ENCODE peak calls at places on chromosomes 16 and 17, in four cellular contexts. R is suprapubic skin, J is tibial artery, T is heart left ventricle. M is an unnamed sample.

GRCh38 chr17:80145076-80146075 is 1.6 kb downstream of the EIF4A3 start:
- DNase-seq in R (no peak), T (no peak), J (no peak), M (no peak)

GRCh38 chr17:72162569-72162968 is 41.7 kb downstream of the SOX9 start:
- DNase-seq in R (no peak), J (no peak), T (no peak), M (no peak)

GRCh38 chr17:50177983-50178834 is 12.4 kb downstream of the SGCA start:
- DNase-seq in J (peak; percentile 84), R (no peak), T (peak; percentile 92), M (no peak)

GRCh38 chr17:62626719-62627218 is 701 bp upstream of the MRC2 start:
- DNase-seq in R (no peak), J (peak; percentile 70), T (peak; percentile 77), M (no peak)

GRCh38 chr17:41417576-41418015 is 6.8 kb downstream of the KRT37 start:
- DNase-seq in R (no peak), T (no peak), J (no peak), M (no peak)

GRCh38 chr17:41748275-41748674 is 13.8 kb upstream of the HAP1 start:
- DNase-seq in T (no peak), R (no peak), J (no peak), M (no peak)

GRCh38 chr16:30473231-30474061 is 904 bp downstream of the ITGAL start:
- DNase-seq in J (no peak), R (no peak), T (no peak), M (no peak)

GRCh38 chr16:48479955-48480354 is 94.7 kb upstream of the SIAH1 start:
- DNase-seq in R (no peak), T (no peak), J (no peak), M (no peak)

GRCh38 chr16:240559-240958 is 5.9 kb downstream of the FAM234A start:
- DNase-seq in T (peak; percentile 1), R (no peak), J (no peak), M (no peak)

GRCh38 chr16:74844041-74844826 is 69.6 kb upstream of the FA2H start:
- DNase-seq in R (peak; percentile 8), T (no peak), J (no peak), M (no peak)

GRCh38 chr17:17313350-17313991 is 10.3 kb downstream of the NT5M start:
- DNase-seq in T (no peak), R (no peak), J (no peak), M (no peak)

GRCh38 chr17:74987909-74988711 is 678 bp downstream of the CDR2L start:
- DNase-seq in T (peak; percentile 92), R (peak; percentile 93), J (peak; percentile 88), M (no peak)

GRCh38 chr16:85946680-85947510 is 47.9 kb downstream of the IRF8 start:
- DNase-seq in R (no peak), T (no peak), J (no peak), M (no peak)

GRCh38 chr17:42760652-42761581 is at the start of gene RAMP2:
- DNase-seq in R (no peak), T (peak; percentile 60), J (no peak), M (no peak)

GRCh38 chr16:58608601-58609136 is 21.0 kb downstream of the CNOT1 start:
- DNase-seq in J (no peak), R (no peak), T (no peak), M (no peak)
- H3K4me3 ChIP-seq in J (no peak overlapping the region), R (no peak overlapping the region), T (no peak overlapping the region), M (no peak overlapping the region)

DNA sequence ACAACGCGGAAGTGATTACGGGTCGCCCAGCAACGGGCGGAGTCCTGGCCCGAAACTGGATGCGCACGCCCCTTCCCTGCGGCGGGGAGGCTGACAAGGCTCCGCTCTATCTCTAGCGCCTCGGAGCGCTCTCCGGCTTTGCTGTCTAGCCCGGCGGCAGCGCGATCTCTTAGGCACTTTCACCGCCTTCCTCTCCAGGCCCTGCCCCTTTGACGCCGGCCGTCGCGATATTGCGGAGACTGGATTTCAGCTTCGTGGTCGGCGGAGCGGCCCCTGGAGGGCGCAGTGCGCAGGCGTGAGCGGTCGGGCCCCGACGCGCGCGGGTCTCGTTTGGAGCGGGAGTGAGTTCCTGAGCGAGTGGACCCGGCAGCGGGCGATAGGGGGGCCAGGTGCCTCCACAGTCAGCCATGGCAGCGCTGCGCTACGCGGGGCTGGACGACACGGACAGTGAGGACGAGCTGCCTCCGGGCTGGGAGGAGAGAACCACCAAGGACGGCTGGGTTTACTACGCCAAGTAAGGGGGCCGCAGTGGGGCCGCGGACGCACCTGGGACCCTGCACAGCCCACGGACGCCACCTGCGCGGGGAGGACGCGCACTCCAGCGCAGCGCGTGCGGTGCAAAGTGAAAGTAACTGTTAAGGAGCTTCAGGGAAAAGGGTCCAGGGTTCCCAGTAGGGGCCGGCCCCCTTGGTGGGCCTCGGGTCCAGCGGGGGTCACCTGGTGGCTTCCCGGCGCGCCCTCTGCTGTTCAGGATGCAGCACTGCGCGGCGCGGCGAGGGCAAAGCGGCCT is at the start of gene WWOX:
- DNase-seq in R (peak; percentile 97), J (peak; percentile 97), T (peak; percentile 97), M (no peak)
- H3K27ac ChIP-seq in R (peak within 1 kb of the TSS; percentile 94), J (peak within 1 kb of the TSS; percentile 85), T (peak within 1 kb of the TSS; percentile 88), M (peak within 1 kb of the TSS; percentile 93)

DNA sequence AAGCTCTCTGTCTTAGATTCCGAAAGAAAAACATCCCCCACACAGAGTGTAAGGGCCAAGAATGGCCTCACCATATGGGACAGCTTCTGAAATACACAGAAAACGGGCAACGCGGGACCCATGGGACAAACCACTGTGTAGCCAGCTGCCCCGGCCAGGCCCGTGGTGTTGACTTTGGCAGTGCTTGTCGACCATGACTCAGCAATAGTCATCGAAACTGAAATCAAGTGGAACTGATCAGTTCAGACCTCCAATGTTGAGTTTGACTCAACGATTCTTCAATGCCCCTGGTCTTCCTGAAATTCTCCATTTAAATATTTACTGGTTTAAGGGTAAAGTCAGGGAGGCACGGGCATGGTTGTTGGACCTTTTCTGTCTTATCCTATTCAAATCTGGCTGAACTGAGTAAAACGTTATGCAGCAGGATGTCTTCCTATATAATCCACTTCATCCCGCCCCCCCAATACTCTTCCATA is 27.5 kb downstream of the ZFHX3 start:
- DNase-seq in R (no peak), T (peak; percentile 90), J (peak; percentile 85), M (no peak)
- H3K4me1 ChIP-seq in R (peaks cover 41% of the 10 kb centered on the region), T (peaks cover 29% of the 10 kb centered on the region), J (peaks cover 100% of the 10 kb centered on the region), M (peaks cover 47% of the 10 kb centered on the region)

GRCh38 chr17:81481011-81481799 is 31.4 kb downstream of the ACTG1 start:
- DNase-seq in T (peak; percentile 88), J (peak; percentile 66), R (no peak), M (no peak)
- H3K4me3 ChIP-seq in T (peak overlapping the region; percentile 47), J (peak overlapping the region; percentile 58), R (peak overlapping the region; percentile 49), M (peak overlapping the region; percentile 35)

GRCh38 chr16:71576971-71577370 is at the start of gene TAT:
- DNase-seq in J (no peak), T (no peak), R (no peak), M (no peak)
- H3K27ac ChIP-seq in J (no peak within 1 kb of the TSS), T (no peak within 1 kb of the TSS), R (no peak within 1 kb of the TSS), M (no peak within 1 kb of the TSS)

GRCh38 chr17:67194134-67194533 is 50.9 kb downstream of the HELZ start:
- DNase-seq in T (no peak), R (no peak), J (no peak), M (no peak)
- H3K4me1 ChIP-seq in T (no peaks in the 10 kb centered on the region), R (no peaks in the 10 kb centered on the region), J (no peaks in the 10 kb centered on the region), M (no peaks in the 10 kb centered on the region)

GRCh38 chr17:64384253-64385186 is 6.1 kb downstream of the PECAM1 start:
- DNase-seq in R (no peak), J (no peak), T (no peak), M (no peak)
- H3K4me3 ChIP-seq in R (peak overlapping the region; percentile 23), J (peak overlapping the region; percentile 35), T (peak overlapping the region; percentile 18), M (peak overlapping the region; percentile 13)

GRCh38 chr16:57251352-57251751 is 6.3 kb downstream of the ARL2BP start:
- DNase-seq in J (no peak), R (no peak), T (no peak), M (no peak)
- H3K27ac ChIP-seq in J (no peak overlapping the region), R (no peak overlapping the region), T (no peak overlapping the region), M (no peak overlapping the region)

DNA sequence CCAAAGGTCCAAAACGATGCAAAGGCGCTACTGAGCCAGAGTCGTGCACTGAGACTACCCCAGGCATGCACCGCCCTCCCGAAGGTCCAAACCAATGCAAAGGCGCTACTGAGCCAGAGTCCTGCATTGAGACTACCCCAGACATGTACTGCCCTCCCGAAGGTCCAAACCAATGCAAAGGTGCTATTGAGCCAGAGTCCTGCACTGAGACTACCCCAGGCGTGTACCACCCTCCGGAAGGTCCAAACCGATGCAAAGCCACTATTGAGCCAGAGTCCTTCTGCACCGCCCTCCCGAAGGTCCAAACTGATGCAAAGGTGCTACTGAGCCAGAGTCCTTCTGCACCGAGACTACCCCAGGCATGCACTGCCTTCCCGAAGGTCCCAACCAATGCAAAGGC is 27.1 kb downstream of the SLC43A2 start:
- DNase-seq in J (no peak), R (no peak), T (no peak), M (no peak)
- H3K4me1 ChIP-seq in J (no peaks in the 10 kb centered on the region), R (peaks cover 5% of the 10 kb centered on the region), T (no peaks in the 10 kb centered on the region), M (no peaks in the 10 kb centered on the region)